ENCODE peak calls at places on chromosomes 3 and 15, in four cellular contexts. G is endothelial cell; V is CD4-positive, alpha-beta T cell; P is CD8-positive, alpha-beta T cell. U is an unnamed sample.

GRCh38 chr3:46504780-46505179 is 7.0 kb downstream of the RTP3 start:
- DNase-seq in G (no peak), V (no peak), P (no peak), U (no peak)

GRCh38 chr3:97914390-97914789 is 57.8 kb downstream of the RIOX2 start:
- DNase-seq in G (no peak), V (no peak), P (no peak), U (no peak)

GRCh38 chr3:44104668-44105321 is 136.9 kb upstream of the TOPAZ1 start:
- DNase-seq in G (no peak), V (no peak), P (no peak), U (no peak)

GRCh38 chr15:82650046-82650670 is 3.0 kb upstream of the CPEB1 start:
- DNase-seq in G (no peak), V (no peak), P (no peak), U (no peak)

GRCh38 chr15:51312754-51313390 is 25.5 kb downstream of the CYP19A1 start:
- DNase-seq in G (no peak), V (no peak), P (no peak), U (no peak)

GRCh38 chr3:121436074-121436473 is 109.7 kb downstream of the POLQ start:
- DNase-seq in G (no peak), V (no peak), P (no peak), U (no peak)

GRCh38 chr15:33584797-33585196 is 274.0 kb downstream of the RYR3 start:
- DNase-seq in G (no peak), V (no peak), P (no peak), U (no peak)

GRCh38 chr3:67202053-67202452 is 203.9 kb downstream of the KBTBD8 start:
- DNase-seq in G (no peak), V (no peak), P (no peak), U (no peak)

GRCh38 chr15:62254137-62254934 is 89.3 kb upstream of the C2CD4B start:
- DNase-seq in G (peak), V (peak), P (peak), U (peak)

GRCh38 chr3:12553921-12554391 is 2.9 kb upstream of the MKRN2 start:
- DNase-seq in G (no peak), V (no peak), P (no peak), U (no peak)

GRCh38 chr3:63656791-63657190 is 4.3 kb downstream of the SNTN start:
- DNase-seq in G (no peak), V (no peak), P (no peak), U (no peak)

GRCh38 chr3:146134348-146135117 is 26.5 kb downstream of the PLOD2 start:
- DNase-seq in G (no peak), V (no peak), P (no peak), U (no peak)

GRCh38 chr15:99486371-99487336 is 79.1 kb upstream of the MEF2A start:
- DNase-seq in G (peak), V (no peak), P (no peak), U (no peak)

GRCh38 chr15:86877171-86877631 is 797.5 kb downstream of the AGBL1 start:
- DNase-seq in G (no peak), V (no peak), P (no peak), U (no peak)

GRCh38 chr3:174477491-174477890 is 381.6 kb upstream of the NAALADL2 start:
- DNase-seq in G (no peak), V (no peak), P (no peak), U (no peak)

GRCh38 chr3:30553641-30554316 is 52.6 kb upstream of the TGFBR2 start:
- DNase-seq in G (no peak), V (no peak), P (no peak), U (no peak)

GRCh38 chr3:159796744-159797143 is 191.9 kb upstream of the IL12A start:
- DNase-seq in G (no peak), V (no peak), P (no peak), U (no peak)

GRCh38 chr3:194270627-194271458 is 80.3 kb downstream of the CPN2 start:
- DNase-seq in G (no peak), V (no peak), P (no peak), U (no peak)

GRCh38 chr15:31207246-31207645 is 105.7 kb upstream of the TRPM1 start:
- DNase-seq in G (no peak), V (peak), P (no peak), U (no peak)

GRCh38 chr3:171753665-171754408 is 56.4 kb downstream of the PLD1 start:
- DNase-seq in G (no peak), V (no peak), P (no peak), U (no peak)

GRCh38 chr15:58505581-58505980 is 73.8 kb downstream of the LIPC start:
- DNase-seq in G (no peak), V (no peak), P (no peak), U (no peak)

GRCh38 chr15:26235148-26235769 is 372.1 kb upstream of the ATP10A start:
- DNase-seq in G (no peak), V (no peak), P (no peak), U (no peak)

GRCh38 chr3:142174559-142174958 is 25.2 kb upstream of the TFDP2 start:
- DNase-seq in G (no peak), V (no peak), P (no peak), U (no peak)

GRCh38 chr3:29079358-29079757 is 201.5 kb upstream of the RBMS3 start:
- DNase-seq in G (no peak), V (no peak), P (no peak), U (no peak)

GRCh38 chr3:158140396-158140795 is 30.5 kb downstream of the RSRC1 start:
- DNase-seq in G (no peak), V (no peak), P (no peak), U (no peak)

GRCh38 chr15:78766041-78766440 is 45.2 kb downstream of the ADAMTS7 start:
- DNase-seq in G (no peak), V (no peak), P (no peak), U (no peak)

GRCh38 chr3:149623819-149624218 is 34.0 kb downstream of the WWTR1 start:
- DNase-seq in G (no peak), V (no peak), P (no peak), U (no peak)

GRCh38 chr15:47843124-47843663 is 125.9 kb downstream of the SEMA6D start:
- DNase-seq in G (no peak), V (no peak), P (no peak), U (no peak)

GRCh38 chr3:30944124-30944523 is 49.7 kb upstream of the GADL1 start:
- DNase-seq in G (no peak), V (no peak), P (no peak), U (no peak)

GRCh38 chr15:55912982-55913381 is 80.4 kb downstream of the NEDD4 start:
- DNase-seq in G (no peak), V (no peak), P (no peak), U (no peak)

GRCh38 chr15:33756950-33757349 is 211.3 kb upstream of the CHRM5 start:
- DNase-seq in G (no peak), V (no peak), P (no peak), U (no peak)

GRCh38 chr15:53746101-53746500 is 13.4 kb downstream of the WDR72 start:
- DNase-seq in G (no peak), V (no peak), P (no peak), U (no peak)

GRCh38 chr3:79490165-79491028 is 277.4 kb downstream of the ROBO1 start:
- DNase-seq in G (no peak), V (no peak), P (no peak), U (no peak)

GRCh38 chr3:148962513-148962912 is 28.8 kb upstream of the GYG1 start:
- DNase-seq in G (peak), V (no peak), P (no peak), U (no peak)

GRCh38 chr3:46008058-46008457 is 12.4 kb upstream of the FYCO1 start:
- DNase-seq in G (no peak), V (no peak), P (no peak), U (no peak)

GRCh38 chr3:188165596-188165995 is 11.6 kb downstream of the LPP start:
- DNase-seq in G (no peak), V (no peak), P (no peak), U (no peak)

GRCh38 chr3:192884831-192885356 is 32.8 kb downstream of the MB21D2 start:
- DNase-seq in G (no peak), V (no peak), P (no peak), U (no peak)

DNA sequence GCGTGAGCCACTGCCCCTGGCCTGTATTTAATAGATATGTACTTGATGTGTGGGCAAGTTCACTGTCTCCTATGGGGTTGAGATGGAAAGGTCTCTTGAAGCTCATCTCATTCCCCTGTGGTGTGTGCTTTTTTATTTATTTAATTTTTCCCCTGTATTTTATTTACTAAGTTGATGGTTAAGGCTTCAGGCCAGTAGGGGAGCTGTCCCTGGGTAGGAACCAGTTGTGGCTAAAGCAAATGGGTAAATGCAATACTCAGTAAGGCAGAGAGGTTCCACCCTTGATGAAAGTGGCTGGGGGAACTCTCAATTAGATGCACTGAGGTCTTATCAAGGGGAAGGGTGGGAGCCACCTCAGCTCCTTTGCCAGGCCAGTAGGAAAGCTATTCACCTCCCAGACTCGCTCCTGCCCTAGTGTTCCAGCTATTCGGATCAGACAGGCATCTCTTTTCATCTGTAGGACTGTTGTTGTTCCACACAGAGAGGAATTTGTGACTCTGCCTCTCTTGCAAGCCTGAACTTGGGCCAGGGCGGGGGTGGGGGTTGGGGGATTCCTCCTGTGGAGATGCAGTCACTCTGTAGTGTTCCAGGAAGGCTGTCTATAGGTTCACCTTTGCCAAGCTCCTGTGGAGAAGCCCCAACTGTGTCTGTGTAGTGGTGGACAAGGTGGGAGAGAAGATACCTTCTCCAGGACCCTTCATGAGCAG is 26.1 kb downstream of the PCCB start:
- DNase-seq in G (no peak), V (no peak), P (no peak), U (no peak)
- TF ChIP-seq CTCF in G (no peak), V (no peak), P (no peak), U (no peak)

DNA sequence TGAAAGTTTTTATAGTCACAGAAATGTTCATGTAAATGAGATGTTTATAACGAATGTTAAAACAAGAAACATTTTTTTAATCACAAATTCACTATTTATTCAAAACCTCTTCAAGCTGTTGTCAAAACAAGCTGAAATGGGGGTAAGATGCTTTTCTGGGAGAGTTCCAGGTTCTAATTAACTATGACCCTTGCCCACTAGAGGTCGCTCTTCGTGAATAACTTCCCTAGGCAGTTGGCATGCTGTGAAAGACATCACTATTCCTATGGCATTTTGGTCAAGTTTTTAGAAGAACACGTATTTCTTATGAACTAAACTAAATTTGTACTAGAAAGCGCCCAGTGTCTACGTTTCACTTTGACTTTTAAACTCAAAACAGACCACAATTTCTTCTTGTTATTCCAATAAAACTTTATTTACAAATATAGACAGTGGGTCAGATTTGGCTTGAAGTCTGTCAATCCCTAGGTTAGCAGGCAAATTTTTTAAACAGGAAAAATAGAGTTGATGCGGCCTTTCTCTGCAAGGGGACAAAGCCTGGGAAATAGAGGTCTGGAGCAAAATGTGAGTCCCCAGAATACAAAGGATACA is 62.8 kb upstream of the CMTM8 start:
- DNase-seq in G (peak), V (peak), P (no peak), U (no peak)
- TF ChIP-seq CTCF in G (peak), V (peak), P (peak), U (peak)

GRCh38 chr3:32897981-32898623 is 53.3 kb upstream of the CCR4 start:
- DNase-seq in G (no peak), V (no peak), P (no peak), U (no peak)
- TF ChIP-seq CTCF in G (no peak), V (no peak), P (no peak), U (no peak)

GRCh38 chr3:14548321-14548729 is 8.2 kb upstream of the GRIP2 start:
- DNase-seq in G (peak), V (peak), P (peak), U (no peak)
- TF ChIP-seq CTCF in G (peak), V (peak), P (peak), U (peak)